ENCODE peak calls at places on chromosomes 2 and 18, in four cellular contexts. L is SK-N-SH, A is HepG2, B is K562. U is an unnamed sample.

GRCh38 chr2:138550670-138551287 is 49.2 kb downstream of the SPOPL start:
- DNase-seq in L (no peak), A (no peak), B (no peak), U (no peak)

GRCh38 chr2:223537100-223537499 is 65.1 kb downstream of the SCG2 start:
- DNase-seq in B (no peak), A (no peak), L (no peak), U (no peak)

GRCh38 chr2:96927420-96928171 is 57.7 kb upstream of the SEMA4C start:
- DNase-seq in A (no peak), L (no peak), B (no peak), U (no peak)

GRCh38 chr2:21270658-21271057 is 146.9 kb downstream of the TDRD15 start:
- DNase-seq in B (no peak), L (peak), A (no peak), U (no peak)

GRCh38 chr2:38598991-38599295 is 3.8 kb downstream of the HNRNPLL start:
- DNase-seq in A (peak), B (no peak), L (no peak), U (no peak)

GRCh38 chr2:239375278-239376061 is 25.4 kb downstream of the HDAC4 start:
- DNase-seq in B (no peak), L (peak), A (no peak), U (no peak)

GRCh38 chr2:44168684-44169154 is at the start of gene PPM1B:
- DNase-seq in A (no peak), L (peak), B (peak), U (peak)

GRCh38 chr2:239040152-239040761 is 192.4 kb downstream of the TWIST2 start:
- DNase-seq in B (no peak), A (peak), L (no peak), U (no peak)

GRCh38 chr2:182906454-182906853 is 40.0 kb upstream of the FRZB start:
- DNase-seq in A (no peak), L (no peak), B (no peak), U (no peak)

GRCh38 chr2:7203056-7203467 is 285.9 kb downstream of the RNF144A start:
- DNase-seq in A (peak), B (peak), L (peak), U (peak)

GRCh38 chr18:36352384-36352783 is 54.9 kb downstream of the FHOD3 start:
- DNase-seq in L (no peak), A (no peak), B (no peak), U (no peak)

GRCh38 chr2:46097714-46098480 is 199.3 kb upstream of the EPAS1 start:
- DNase-seq in A (peak), B (no peak), L (no peak), U (no peak)

GRCh38 chr2:147760984-147761383 is 83.8 kb upstream of the ACVR2A start:
- DNase-seq in L (no peak), B (no peak), A (no peak), U (no peak)

GRCh38 chr18:76621782-76622495 is 126.9 kb upstream of the ZNF516 start:
- DNase-seq in L (no peak), A (no peak), B (no peak), U (no peak)

GRCh38 chr2:114032705-114033104 is 142.8 kb downstream of the ACTR3 start:
- DNase-seq in L (no peak), A (no peak), B (no peak), U (no peak)

GRCh38 chr2:178718283-178718682 is 88.9 kb downstream of the TTN start:
- DNase-seq in L (no peak), A (no peak), B (no peak), U (no peak)

GRCh38 chr2:37378411-37378810 is 34.0 kb downstream of the QPCT start:
- DNase-seq in B (no peak), A (peak), L (no peak), U (no peak)

GRCh38 chr2:170155723-170156253 is 22.2 kb upstream of the MYO3B start:
- DNase-seq in L (no peak), A (no peak), B (no peak), U (no peak)

GRCh38 chr2:75431757-75432156 is 129.0 kb downstream of the EVA1A start:
- DNase-seq in B (no peak), A (no peak), L (no peak), U (no peak)

GRCh38 chr18:46067431-46068007 is 4.5 kb downstream of the PSTPIP2 start:
- DNase-seq in L (no peak), A (peak), B (no peak), U (no peak)

GRCh38 chr2:213246665-213247281 is 37.5 kb upstream of the SPAG16 start:
- DNase-seq in B (peak), A (peak), L (peak), U (peak)

GRCh38 chr2:101418704-101419663 is 31.7 kb upstream of the CREG2 start:
- DNase-seq in L (peak), A (peak), B (peak), U (peak)

GRCh38 chr2:181058378-181059269 is 78.2 kb downstream of the UBE2E3 start:
- DNase-seq in B (peak), A (peak), L (peak), U (peak)

GRCh38 chr2:160592401-160592800 is 98.8 kb upstream of the RBMS1 start:
- DNase-seq in A (no peak), B (no peak), L (no peak), U (no peak)

GRCh38 chr2:20677301-20678176 is 10.6 kb downstream of the GDF7 start:
- DNase-seq in B (no peak), A (no peak), L (no peak), U (no peak)

GRCh38 chr2:190093793-190094192 is 31.3 kb upstream of the MSTN start:
- DNase-seq in B (no peak), A (no peak), L (no peak), U (no peak)

GRCh38 chr2:166957686-166958085 is 69.4 kb downstream of the XIRP2 start:
- DNase-seq in L (no peak), B (no peak), A (peak), U (no peak)

GRCh38 chr2:27721335-27721734 is 50.2 kb upstream of the MRPL33 start:
- DNase-seq in B (no peak), A (peak), L (no peak), U (no peak)

GRCh38 chr2:34012728-34013302 is 413.7 kb upstream of the FAM98A start:
- DNase-seq in A (peak), B (no peak), L (peak), U (peak)

GRCh38 chr2:134206029-134206428 is 47.8 kb upstream of the MGAT5 start:
- DNase-seq in L (no peak), A (no peak), B (no peak), U (no peak)

GRCh38 chr2:189446780-189447179 is 5.5 kb downstream of the WDR75 start:
- DNase-seq in L (no peak), B (no peak), A (no peak), U (no peak)

GRCh38 chr18:43267818-43268217 is 9.5 kb downstream of the SYT4 start:
- DNase-seq in L (no peak), B (no peak), A (no peak), U (no peak)

GRCh38 chr2:19786408-19787058 is 115.2 kb downstream of the TTC32 start:
- DNase-seq in B (peak), A (peak), L (no peak), U (no peak)

GRCh38 chr2:142973160-142973821 is 95.8 kb downstream of the KYNU start:
- DNase-seq in A (no peak), B (no peak), L (no peak), U (no peak)

DNA sequence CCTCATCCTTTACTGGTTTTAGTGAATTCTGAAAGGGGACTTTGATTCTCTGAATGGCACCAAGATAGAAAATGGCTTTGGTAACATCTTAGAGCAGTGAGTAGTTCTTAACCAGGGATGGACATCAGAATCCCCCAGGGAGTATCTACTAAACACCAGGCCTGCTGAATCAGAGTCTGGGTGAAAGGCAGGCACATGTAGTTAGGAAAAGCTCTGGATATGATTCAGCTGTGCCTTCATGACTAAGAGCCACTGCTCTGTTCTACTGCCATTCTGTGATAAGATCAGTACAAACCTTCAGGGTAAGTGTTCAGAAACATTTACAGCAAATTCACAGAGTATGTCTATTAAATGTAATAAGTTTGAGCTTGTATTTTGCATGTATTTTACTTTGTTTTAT is 46.2 kb upstream of the B3GNT2 start:
- DNase-seq in A (no peak), B (no peak), L (peak), U (no peak)
- TF ChIP-seq FOXJ3 in A (no peak), B (no peak), L (peak), U (no peak)

GRCh38 chr18:12009581-12010140 is 28.4 kb downstream of the IMPA2 start:
- DNase-seq in B (no peak), A (no peak), L (no peak), U (no peak)
- TF ChIP-seq FOXJ3 in B (no peak), A (no peak), L (no peak), U (no peak)

GRCh38 chr2:102603904-102604303 is 15.4 kb upstream of the SLC9A2 start:
- DNase-seq in L (no peak), A (no peak), B (no peak), U (no peak)
- TF ChIP-seq FOXJ3 in L (no peak), A (no peak), B (no peak), U (no peak)

GRCh38 chr2:112817082-112817481 is 19.5 kb downstream of the IL1B start:
- DNase-seq in B (no peak), A (peak), L (no peak), U (no peak)

GRCh38 chr2:112812318-112813042 is 24.1 kb downstream of the IL1B start:
- DNase-seq in B (peak), A (no peak), L (no peak), U (no peak)

GRCh38 chr2:112813043-112813966 is 23.3 kb downstream of the IL1B start:
- DNase-seq in L (no peak), A (no peak), B (peak), U (no peak)

GRCh38 chr2:112811841-112812306 is 24.7 kb downstream of the IL1B start:
- DNase-seq in L (no peak), A (peak), B (no peak), U (no peak)

GRCh38 chr2:112814278-112814677 is 22.3 kb downstream of the IL1B start:
- DNase-seq in A (peak), B (no peak), L (no peak), U (peak)
- TF ChIP-seq FOXJ3 in A (no peak), B (no peak), L (no peak), U (no peak)

DNA sequence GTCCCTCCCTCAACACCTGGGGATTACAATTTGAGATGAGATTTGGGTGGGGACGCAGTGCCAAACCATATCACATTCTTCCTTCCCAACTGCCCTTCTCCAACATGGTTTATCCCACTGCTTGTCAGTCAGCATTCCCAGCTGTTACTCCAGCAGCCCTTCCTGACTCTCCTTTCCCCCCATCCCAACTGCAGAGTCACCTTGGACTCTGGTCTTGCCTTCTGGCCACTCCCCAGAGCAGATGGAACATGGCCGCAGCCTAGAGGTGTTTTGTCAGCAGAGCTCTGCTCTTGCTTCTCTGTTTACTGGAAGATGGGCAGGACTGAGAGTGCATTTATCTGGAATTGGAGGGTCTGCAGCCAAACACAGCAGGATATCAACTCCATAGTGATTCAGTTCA is 51.2 kb upstream of the MEX3C start:
- DNase-seq in A (peak), B (no peak), L (no peak), U (no peak)
- TF ChIP-seq FOXJ3 in A (no peak), B (no peak), L (no peak), U (no peak)

GRCh38 chr2:216016581-216016980 is 3.2 kb upstream of the MREG start:
- DNase-seq in A (no peak), B (no peak), L (no peak), U (no peak)

GRCh38 chr2:216015722-216016464 is 2.5 kb upstream of the MREG start:
- DNase-seq in L (no peak), A (no peak), B (no peak), U (no peak)

GRCh38 chr2:216018709-216019108 is 5.4 kb upstream of the MREG start:
- DNase-seq in L (no peak), A (no peak), B (no peak), U (no peak)

GRCh38 chr2:216014986-216015385 is 1.6 kb upstream of the MREG start:
- DNase-seq in A (no peak), L (no peak), B (no peak), U (no peak)

DNA sequence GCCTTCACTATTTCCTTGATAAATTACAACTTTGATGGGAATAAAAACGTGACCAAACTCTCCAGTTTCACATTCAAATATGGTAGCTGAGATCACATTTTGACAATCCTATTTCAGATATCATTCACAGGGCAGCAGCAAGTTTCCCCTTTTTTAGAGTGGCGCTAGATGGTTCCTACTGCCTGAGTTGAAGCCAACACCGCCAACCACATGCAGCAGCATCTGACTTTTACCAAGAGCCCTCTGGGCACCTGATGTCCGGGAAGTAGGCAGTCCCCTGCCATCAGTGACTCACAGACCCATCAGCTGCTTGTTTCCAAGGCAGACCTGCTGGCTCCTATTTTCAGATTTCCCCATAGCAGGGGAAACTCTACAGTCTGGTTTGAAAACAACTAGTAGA is 4.0 kb upstream of the MREG start:
- DNase-seq in B (no peak), A (no peak), L (peak), U (no peak)
- TF ChIP-seq FOXJ3 in B (no peak), A (no peak), L (no peak), U (no peak)

GRCh38 chr2:175957845-175958244 is 44.2 kb downstream of the LNPK start:
- DNase-seq in B (no peak), L (no peak), A (no peak), U (peak)
- TF ChIP-seq FOXJ3 in B (no peak), L (no peak), A (no peak), U (no peak)

U was measured in WTC11.